ENCODE peak calls at places on chromosomes 13 and 19, in six cellular contexts. W is ovary; R is amniotic stem cell; Z is RWPE1; H is GM23248; E is stimulated activated naive B cell treated with anti-CD40 and anti-IgM and Interleukin-4, amounts not matched to agents 10 μg/mL and 1 μg/mL and 100 μg/mL, for 72 hours. T is an unnamed sample.

GRCh38 chr19:32041681-32042292 is 303.6 kb upstream of the ZNF507 start:
- DNase-seq in W (peak; percentile 80), R (no peak), Z (peak; percentile 36), H (peak; percentile 72), E (no peak), T (peak; percentile 53)

GRCh38 chr19:48878219-48879024 is 6.2 kb downstream of the PPP1R15A start:
- DNase-seq in W (peak; percentile 37), R (no peak), Z (no peak), H (peak; percentile 51), E (no peak), T (no peak)

GRCh38 chr19:16070366-16070990 is 5.8 kb upstream of the TPM4 start:
- DNase-seq in W (no peak), R (no peak), Z (peak; percentile 67), H (peak; percentile 85), E (peak; percentile 79), T (no peak)

GRCh38 chr19:51329411-51329810 is 12.5 kb downstream of the VSIG10L start:
- DNase-seq in W (no peak), R (no peak), Z (no peak), H (no peak), E (no peak), T (no peak)

GRCh38 chr13:99203601-99204579 is 3.2 kb downstream of the UBAC2 start:
- DNase-seq in W (no peak), R (no peak), Z (no peak), H (no peak), E (no peak), T (no peak)

GRCh38 chr13:113729329-113730019 is 29.6 kb upstream of the TMEM255B start:
- DNase-seq in W (no peak), R (no peak), Z (no peak), H (peak; percentile 57), E (no peak), T (no peak)

GRCh38 chr13:25051065-25051464 is 44.9 kb upstream of the PABPC3 start:
- DNase-seq in W (no peak), R (no peak), Z (no peak), H (no peak), E (no peak), T (no peak)

GRCh38 chr13:92197669-92198068 is 799.2 kb downstream of the GPC5 start:
- DNase-seq in W (no peak), R (no peak), Z (no peak), H (no peak), E (no peak), T (no peak)

GRCh38 chr19:1065606-1066109 is 1.3 kb upstream of the ARHGAP45 start:
- DNase-seq in W (peak; percentile 26), R (no peak), Z (no peak), H (no peak), E (no peak), T (no peak)

GRCh38 chr13:22040810-22041364 is 370.0 kb downstream of the FGF9 start:
- DNase-seq in W (no peak), R (no peak), Z (no peak), H (no peak), E (no peak), T (no peak)